ENCODE peak calls at places on chromosomes 2 and 18, in eight cellular contexts. I is A549, C is HepG2, E is HCT116, R is GM23338, L is Panc1, U is SK-N-SH, K is GM12878. S is an unnamed sample.
A peak's percentile ranks its signal among the peaks of the same experiment; 100 is the strongest.

GRCh38 chr2:12213222-12213621 is 466.8 kb downstream of the LPIN1 start:
- DNase-seq in I (no peak), C (no peak), E (no peak), R (no peak), L (no peak), U (no peak), K (no peak), S (no peak)

GRCh38 chr18:79487198-79488165 is 91.8 kb downstream of the NFATC1 start:
- DNase-seq in I (no peak), C (no peak), E (no peak), R (no peak), L (no peak), U (no peak), K (no peak), S (no peak)

GRCh38 chr2:8719528-8719927 is 37.7 kb downstream of the ID2 start:
- DNase-seq in I (no peak), C (no peak), E (no peak), R (no peak), L (no peak), U (no peak), K (no peak), S (no peak)

GRCh38 chr2:27857417-27858172 is 32.6 kb downstream of the RBKS start:
- DNase-seq in I (no peak), C (no peak), E (no peak), R (no peak), L (no peak), U (no peak), K (no peak), S (no peak)

GRCh38 chr2:77228379-77228778 is 293.8 kb downstream of the LRRTM4 start:
- DNase-seq in I (no peak), C (no peak), E (no peak), R (no peak), L (no peak), U (peak; percentile 10), K (no peak), S (no peak)

GRCh38 chr18:46073474-46074331 is 1.6 kb upstream of the PSTPIP2 start:
- DNase-seq in I (no peak), C (peak; percentile 62), E (peak; percentile 51), R (peak; percentile 82), L (peak; percentile 82), U (peak; percentile 57), K (no peak), S (no peak)

GRCh38 chr18:57439985-57440330 is 4.8 kb downstream of the ONECUT2 start:
- DNase-seq in I (no peak), C (no peak), E (no peak), R (peak; percentile 50), L (no peak), U (no peak), K (no peak), S (no peak)

GRCh38 chr2:101287303-101287702 is 21.2 kb downstream of the RNF149 start:
- DNase-seq in I (no peak), C (no peak), E (no peak), R (no peak), L (no peak), U (no peak), K (no peak), S (no peak)

GRCh38 chr2:35708411-35708810 is 647.2 kb upstream of the CRIM1 start:
- DNase-seq in I (no peak), C (no peak), E (no peak), R (no peak), L (no peak), U (no peak), K (no peak), S (no peak)

GRCh38 chr2:32516567-32516966 is 111.3 kb upstream of the TTC27 start:
- DNase-seq in I (no peak), C (no peak), E (no peak), R (no peak), L (no peak), U (no peak), K (no peak), S (no peak)

GRCh38 chr2:106124787-106125549 is 69.1 kb downstream of the UXS1 start:
- DNase-seq in I (no peak), C (peak; percentile 75), E (no peak), R (no peak), L (no peak), U (no peak), K (no peak), S (no peak)

GRCh38 chr18:7921938-7922587 is 354.9 kb downstream of the PTPRM start:
- DNase-seq in I (peak; percentile 26), C (peak; percentile 76), E (peak; percentile 54), R (no peak), L (no peak), U (no peak), K (no peak), S (no peak)

GRCh38 chr2:135190799-135191198 is 138.7 kb downstream of the RAB3GAP1 start:
- DNase-seq in I (no peak), C (no peak), E (no peak), R (no peak), L (no peak), U (no peak), K (no peak), S (no peak)

GRCh38 chr2:130884503-130884902 is 47.8 kb downstream of the ARHGEF4 start:
- DNase-seq in I (no peak), C (no peak), E (no peak), R (no peak), L (no peak), U (no peak), K (no peak), S (no peak)

GRCh38 chr18:48913201-48913600 is 37.6 kb downstream of the SMAD7 start:
- DNase-seq in I (no peak), C (no peak), E (no peak), R (no peak), L (no peak), U (no peak), K (no peak), S (no peak)

DNA sequence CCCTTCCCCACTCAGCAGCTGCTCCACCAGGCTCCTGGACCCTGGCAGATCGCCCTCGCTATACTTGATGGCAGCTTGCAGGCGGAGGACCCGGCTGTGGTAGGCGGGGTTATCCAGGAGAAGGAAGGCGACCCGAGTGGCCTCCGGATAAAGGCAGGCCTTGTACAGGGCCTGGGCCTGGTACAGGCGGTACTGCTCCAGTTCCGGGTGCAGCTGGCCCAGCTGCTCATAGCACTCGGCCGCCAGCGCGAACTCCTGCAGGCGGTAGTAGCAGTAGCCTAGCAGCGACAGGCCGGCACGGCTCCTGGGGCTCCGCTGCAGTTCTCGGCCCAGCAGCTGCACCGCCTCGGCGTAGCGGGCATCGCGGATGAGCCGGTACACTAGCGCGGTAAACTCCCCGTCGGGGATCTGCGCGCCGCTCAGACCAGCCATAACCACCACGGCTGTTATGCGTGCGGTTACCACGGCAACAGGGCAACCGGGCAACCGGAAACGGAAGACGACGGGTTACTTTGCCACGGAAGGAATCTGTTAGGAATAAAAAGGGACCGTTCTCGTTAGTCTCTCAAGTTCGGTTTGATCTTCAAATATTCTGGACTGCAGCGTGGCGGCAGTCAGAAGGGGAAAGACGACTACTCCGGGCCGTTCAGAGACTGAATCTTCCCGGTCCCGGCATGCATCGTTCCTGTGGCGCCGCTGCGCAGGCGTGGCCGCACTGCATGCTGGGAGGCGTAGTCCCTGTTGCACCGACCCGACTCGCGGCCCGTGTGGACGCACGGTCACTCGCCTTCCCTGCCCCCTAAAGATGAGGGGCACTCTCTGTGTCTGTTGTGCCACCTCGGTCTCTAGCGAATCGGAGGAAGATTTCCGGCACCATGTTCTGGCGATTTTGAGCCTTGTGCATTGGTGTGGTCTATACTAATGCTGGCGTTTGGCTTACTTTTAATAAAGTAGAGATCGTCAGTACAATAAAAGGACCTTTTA is 226.0 kb downstream of the AGPS start:
- DNase-seq in I (peak; percentile 81), C (peak; percentile 86), E (peak; percentile 53), R (peak; percentile 94), L (peak; percentile 87), U (peak; percentile 92), K (peak; percentile 80), S (peak; percentile 54)
- TF ChIP-seq REST in I (no peak), C (no peak), E (no peak), R (no peak), L (no peak), U (no peak), K (no peak), S (no peak)

DNA sequence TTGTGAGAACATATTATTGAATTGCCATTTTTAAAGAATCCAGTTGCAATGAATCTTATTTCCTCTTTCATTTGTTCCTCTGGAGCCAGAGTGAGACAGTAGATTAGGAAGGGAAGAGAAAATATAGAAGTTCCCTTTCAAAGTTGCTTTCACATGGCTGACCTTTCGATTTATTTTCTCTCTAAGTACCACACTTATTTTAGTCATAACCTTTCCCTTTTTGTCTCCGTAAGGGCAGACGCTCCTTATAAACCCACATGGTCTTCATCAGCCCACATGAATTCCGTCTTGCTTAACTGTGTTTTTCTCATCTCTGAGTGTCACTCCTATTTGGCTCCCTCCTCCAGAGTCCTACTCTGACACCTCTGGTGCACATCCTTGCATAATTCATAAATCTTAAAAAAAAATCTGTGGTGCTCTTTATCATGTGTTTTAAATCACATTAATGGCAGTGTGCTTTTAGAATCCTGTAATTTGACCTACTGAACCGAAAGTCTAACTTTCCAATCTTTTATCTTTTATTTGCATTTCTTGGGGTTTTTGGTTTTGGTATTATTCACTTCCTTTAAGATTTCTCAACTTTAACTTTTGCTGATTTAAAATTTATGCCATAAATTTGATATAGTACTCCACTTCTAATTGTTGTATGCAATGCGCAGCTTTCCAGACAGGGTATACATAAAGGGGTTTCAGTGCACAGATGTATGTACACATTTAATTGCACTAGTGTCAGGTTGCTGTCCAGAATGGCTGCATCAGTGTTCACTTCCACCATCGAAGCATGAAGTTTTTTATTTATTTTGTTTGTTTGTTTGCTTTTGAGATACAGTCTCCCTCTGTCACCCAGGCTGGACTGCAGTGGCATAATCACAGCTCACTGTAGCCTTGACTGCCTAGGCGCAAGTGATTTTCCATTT is 38.6 kb upstream of the ZNF396 start:
- DNase-seq in I (no peak), C (no peak), E (no peak), R (no peak), L (no peak), U (no peak), K (no peak), S (peak; percentile 16)
- TF ChIP-seq REST in I (no peak), C (no peak), E (no peak), R (no peak), L (no peak), U (no peak), K (no peak), S (no peak)

GRCh38 chr2:71684226-71685072 is 231.1 kb downstream of the DYSF start:
- DNase-seq in I (no peak), C (no peak), E (no peak), R (no peak), L (no peak), U (no peak), K (no peak), S (no peak)
- TF ChIP-seq REST in I (no peak), C (no peak), E (no peak), R (no peak), L (no peak), U (no peak), K (no peak), S (no peak)

DNA sequence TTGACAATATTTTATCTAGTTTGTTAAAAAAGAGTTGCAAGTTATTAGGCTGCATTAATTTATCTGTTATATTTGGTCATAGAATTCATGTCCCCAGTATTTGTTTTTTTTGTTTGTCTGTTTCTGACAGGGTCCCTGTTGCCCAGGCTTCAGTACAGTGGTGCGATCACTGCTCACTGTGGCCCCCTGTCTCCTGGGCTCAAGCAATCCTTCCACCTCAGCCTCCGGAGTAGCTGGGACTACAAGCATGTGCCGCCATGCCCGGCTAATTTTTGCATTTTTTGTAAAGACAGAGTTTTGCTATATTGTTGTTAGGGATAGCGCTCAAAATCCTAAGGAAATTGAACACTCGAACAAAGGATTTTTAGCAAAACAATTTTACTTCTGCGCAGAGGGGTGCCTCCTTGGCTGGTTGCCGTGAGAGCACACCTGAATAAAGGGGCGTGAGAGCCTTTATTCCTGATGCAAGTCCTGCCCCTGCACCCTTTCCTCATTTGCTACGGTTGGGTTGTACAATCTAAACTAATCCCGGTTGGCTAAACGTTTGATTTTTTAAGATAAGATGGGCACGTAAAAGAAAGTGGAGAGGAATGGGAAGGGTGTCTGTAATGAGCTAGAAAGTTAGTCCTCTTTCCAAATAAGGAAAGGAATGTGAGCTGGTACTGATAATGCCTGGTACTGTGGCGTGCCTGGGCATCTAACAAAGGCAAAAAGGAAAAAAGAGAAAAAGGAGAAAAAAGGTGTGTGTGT is 65.5 kb downstream of the COMMD1 start:
- DNase-seq in I (no peak), C (no peak), E (no peak), R (peak; percentile 63), L (no peak), U (no peak), K (no peak), S (no peak)
- TF ChIP-seq REST in I (no peak), C (no peak), E (no peak), R (no peak), L (no peak), U (no peak), K (no peak), S (no peak)

S was measured in HL-60.